ENCODE peak calls at places on chromosomes 11 and 22, in six cellular contexts. M is K562, Q is GM23338, D is SK-N-SH, G is breast epithelium, N is transverse colon. Y is an unnamed sample.

GRCh38 chr11:405323-405975 is 9.3 kb downstream of the SIGIRR start:
- DNase-seq in M (no peak), Q (no peak), D (no peak), G (no peak), N (no peak), Y (no peak)

GRCh38 chr22:21026783-21027692 is 5.3 kb downstream of the SLC7A4 start:
- DNase-seq in M (no peak), Q (no peak), D (no peak), G (no peak), N (no peak), Y (no peak)

GRCh38 chr11:64996710-64997380 is at the start of gene BATF2:
- DNase-seq in M (peak; percentile 91), Q (peak; percentile 94), D (peak; percentile 64), G (peak; percentile 57), N (peak; percentile 90), Y (peak; percentile 91)

GRCh38 chr22:28171135-28171534 is 252.1 kb upstream of the PITPNB start:
- DNase-seq in M (no peak), Q (no peak), D (no peak), G (no peak), N (no peak), Y (no peak)

GRCh38 chr11:121298770-121299169 is 6.2 kb downstream of the SC5D start:
- DNase-seq in M (no peak), Q (peak; percentile 60), D (no peak), G (no peak), N (no peak), Y (no peak)

GRCh38 chr11:116879789-116880402 is 42.5 kb upstream of the APOA1 start:
- DNase-seq in M (peak; percentile 66), Q (peak; percentile 81), D (peak; percentile 58), G (no peak), N (no peak), Y (no peak)

GRCh38 chr11:79241205-79241604 is 199.6 kb downstream of the TENM4 start:
- DNase-seq in M (no peak), Q (no peak), D (no peak), G (no peak), N (no peak), Y (no peak)

GRCh38 chr11:13339196-13340153 is 61.9 kb downstream of the BMAL1 start:
- DNase-seq in M (peak; percentile 20), Q (no peak), D (no peak), G (no peak), N (no peak), Y (no peak)

GRCh38 chr22:26983311-26983710 is 325.9 kb downstream of the MIAT start:
- DNase-seq in M (no peak), Q (no peak), D (no peak), G (no peak), N (no peak), Y (no peak)

GRCh38 chr22:50357756-50358155 is 14.6 kb downstream of the PPP6R2 start:
- DNase-seq in M (no peak), Q (no peak), D (no peak), G (no peak), N (no peak), Y (no peak)

GRCh38 chr11:64444838-64445441 is 86.0 kb downstream of the RPS6KA4 start:
- DNase-seq in M (peak; percentile 47), Q (peak; percentile 49), D (peak; percentile 38), G (peak; percentile 25), N (no peak), Y (peak; percentile 34)

GRCh38 chr11:877565-877964 is 33.0 kb downstream of the CHID1 start:
- DNase-seq in M (peak; percentile 91), Q (peak; percentile 82), D (peak; percentile 71), G (no peak), N (no peak), Y (no peak)

GRCh38 chr11:15938362-15938725 is 418.0 kb downstream of the SOX6 start:
- DNase-seq in M (no peak), Q (no peak), D (no peak), G (no peak), N (no peak), Y (no peak)

GRCh38 chr11:501683-502287 is 5.3 kb downstream of the RNH1 start:
- DNase-seq in M (no peak), Q (no peak), D (no peak), G (no peak), N (no peak), Y (no peak)

GRCh38 chr11:90197377-90197776 is 25.5 kb downstream of the CHORDC1 start:
- DNase-seq in M (no peak), Q (no peak), D (no peak), G (no peak), N (no peak), Y (no peak)

GRCh38 chr11:8258771-8259170 is 4.9 kb downstream of the LMO1 start:
- DNase-seq in M (no peak), Q (no peak), D (no peak), G (no peak), N (no peak), Y (peak; percentile 35)

GRCh38 chr11:33045551-33046255 is 6.3 kb downstream of the TCP11L1 start:
- DNase-seq in M (no peak), Q (no peak), D (no peak), G (no peak), N (peak; percentile 85), Y (no peak)

GRCh38 chr11:75450826-75451783 is 18.1 kb upstream of the KLHL35 start:
- DNase-seq in M (peak; percentile 68), Q (peak; percentile 89), D (peak; percentile 68), G (no peak), N (no peak), Y (no peak)

GRCh38 chr11:35192347-35192746 is 53.4 kb downstream of the CD44 start:
- DNase-seq in M (no peak), Q (no peak), D (peak; percentile 3), G (no peak), N (peak; percentile 52), Y (peak; percentile 79)

GRCh38 chr22:23519442-23520177 is 60.5 kb downstream of the IGLL1 start:
- DNase-seq in M (no peak), Q (no peak), D (no peak), G (no peak), N (no peak), Y (peak; percentile 66)

GRCh38 chr22:23522642-23523251 is 57.3 kb downstream of the IGLL1 start:
- DNase-seq in M (peak; percentile 30), Q (peak; percentile 27), D (peak; percentile 67), G (no peak), N (no peak), Y (peak; percentile 72)

GRCh38 chr22:23520875-23521441 is 59.1 kb downstream of the IGLL1 start:
- DNase-seq in M (peak; percentile 31), Q (no peak), D (peak; percentile 70), G (no peak), N (no peak), Y (peak; percentile 69)

GRCh38 chr22:23523746-23524145 is 56.3 kb downstream of the IGLL1 start:
- DNase-seq in M (no peak), Q (no peak), D (no peak), G (no peak), N (no peak), Y (peak; percentile 38)

DNA sequence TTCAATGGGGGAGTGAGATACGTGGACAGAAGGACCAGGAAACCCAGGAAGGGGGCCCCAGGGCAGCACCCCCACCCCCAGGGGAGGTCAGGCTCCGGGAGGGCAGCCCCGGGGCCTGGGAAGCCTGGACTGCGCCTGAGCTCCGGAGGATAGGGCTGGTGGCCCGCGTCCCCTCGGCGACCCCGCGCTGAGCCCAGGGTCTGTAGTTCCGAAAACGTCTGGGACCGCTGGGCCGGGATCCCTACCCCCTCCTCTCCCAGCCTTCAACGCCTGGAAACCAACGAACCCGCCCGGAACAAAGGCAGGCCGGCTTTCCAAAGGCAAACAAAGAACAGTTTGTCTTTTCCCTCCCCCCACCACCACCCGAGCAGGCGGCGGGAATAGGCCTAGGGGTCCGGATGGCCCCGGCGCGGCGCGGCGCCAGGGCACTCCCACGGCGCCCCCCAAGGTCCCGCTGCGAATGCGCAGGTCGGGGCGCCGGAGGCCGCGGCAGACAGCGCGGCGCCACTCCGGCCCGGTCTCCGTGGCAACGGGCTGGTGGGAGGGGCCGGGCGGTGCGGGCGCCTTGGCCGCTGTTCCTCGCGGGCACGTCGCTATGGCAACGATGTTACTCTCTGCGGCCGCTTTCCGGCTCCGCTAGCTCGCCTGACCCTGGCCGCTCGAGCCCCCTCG is 58.5 kb downstream of the IGLL1 start:
- DNase-seq in M (peak; percentile 81), Q (peak; percentile 97), D (peak; percentile 97), G (peak; percentile 94), N (peak; percentile 92), Y (peak; percentile 95)
- TF ChIP-seq POLR2AphosphoS5 in M (no peak), Q (no peak), D (peak; percentile 66), G (peak; percentile 25), N (no peak), Y (peak; percentile 84)

GRCh38 chr11:61889831-61890230 is 1.5 kb downstream of the FADS3 start:
- DNase-seq in M (no peak), Q (no peak), D (no peak), G (no peak), N (no peak), Y (no peak)

GRCh38 chr11:61892085-61892370 is 683 bp upstream of the FADS3 start:
- DNase-seq in M (no peak), Q (peak; percentile 60), D (no peak), G (no peak), N (no peak), Y (no peak)

GRCh38 chr11:61890536-61891330 is 612 bp downstream of the FADS3 start:
- DNase-seq in M (peak; percentile 78), Q (no peak), D (peak; percentile 83), G (no peak), N (peak; percentile 38), Y (peak; percentile 89)

GRCh38 chr11:61893981-61894380 is 2.6 kb upstream of the FADS3 start:
- DNase-seq in M (no peak), Q (no peak), D (no peak), G (no peak), N (no peak), Y (no peak)

GRCh38 chr11:61891331-61892084 is at the start of gene FADS3:
- DNase-seq in M (peak; percentile 90), Q (peak; percentile 94), D (peak; percentile 96), G (peak; percentile 75), N (peak; percentile 90), Y (peak; percentile 94)
- TF ChIP-seq POLR2AphosphoS5 in M (no peak), Q (peak; percentile 72), D (no peak), G (no peak), N (peak; percentile 4), Y (peak; percentile 55)

DNA sequence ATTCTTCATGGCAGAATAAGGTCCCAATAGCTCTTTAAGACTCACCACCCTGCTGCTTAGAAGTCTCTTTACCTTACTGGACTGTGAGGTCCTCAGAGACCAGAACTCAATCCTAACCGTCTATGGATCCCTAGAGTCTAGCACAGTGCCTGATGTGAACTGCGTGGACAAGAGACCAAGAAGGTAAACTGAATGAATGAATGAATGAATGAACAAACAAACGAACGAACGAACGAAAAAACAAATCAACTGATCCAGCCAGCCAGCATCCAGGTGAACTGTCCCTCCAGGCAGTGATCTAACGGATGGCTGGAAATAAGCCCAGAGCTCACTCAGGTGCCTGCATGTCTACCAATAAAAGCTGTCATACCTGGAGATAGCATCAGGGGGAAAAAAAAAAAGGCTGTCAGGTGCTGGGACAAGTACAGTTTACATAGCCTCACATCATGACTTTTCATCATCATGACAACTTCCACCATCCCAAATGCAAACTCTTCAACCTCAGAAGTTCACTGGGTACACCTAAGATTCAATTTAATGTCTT is 59.8 kb downstream of the PACSIN2 start:
- DNase-seq in M (no peak), Q (no peak), D (no peak), G (no peak), N (no peak), Y (no peak)
- TF ChIP-seq POLR2AphosphoS5 in M (no peak), Q (no peak), D (no peak), G (peak; percentile 47), N (no peak), Y (no peak)

GRCh38 chr11:66101055-66101454 is 31.0 kb downstream of the PACS1 start:
- DNase-seq in M (no peak), Q (no peak), D (no peak), G (no peak), N (no peak), Y (no peak)

GRCh38 chr11:66104057-66104638 is 34.1 kb downstream of the PACS1 start:
- DNase-seq in M (no peak), Q (no peak), D (no peak), G (no peak), N (no peak), Y (no peak)

GRCh38 chr11:66100272-66101037 is 30.4 kb downstream of the PACS1 start:
- DNase-seq in M (no peak), Q (peak; percentile 10), D (peak; percentile 32), G (peak; percentile 76), N (peak; percentile 64), Y (peak; percentile 93)
- TF ChIP-seq POLR2AphosphoS5 in M (no peak), Q (no peak), D (no peak), G (no peak), N (no peak), Y (peak; percentile 68)

Y was measured in spleen.